ENCODE peak calls at places on chromosomes 16 and 17, in four cellular contexts. Z, L, M and U are unnamed samples.

GRCh38 chr16:71627631-71628236 is 1.8 kb downstream of the MARVELD3 start:
- DNase-seq in L (no peak), M (no peak), Z (peak), U (no peak)

GRCh38 chr16:17404903-17405691 is 65.7 kb downstream of the XYLT1 start:
- DNase-seq in M (no peak), Z (no peak), L (no peak), U (no peak)

GRCh38 chr16:57576429-57576870 is 34.0 kb downstream of the ADGRG5 start:
- DNase-seq in L (peak), Z (peak), M (peak), U (peak)

GRCh38 chr17:20244671-20245070 is 222.7 kb downstream of the LGALS9B start:
- DNase-seq in Z (no peak), M (no peak), L (no peak), U (no peak)

GRCh38 chr16:31331141-31331764 is 23.7 kb upstream of the ITGAX start:
- DNase-seq in L (no peak), Z (no peak), M (no peak), U (no peak)

GRCh38 chr17:33976816-33977215 is 278.3 kb upstream of the CCL2 start:
- DNase-seq in Z (no peak), M (no peak), L (no peak), U (no peak)

GRCh38 chr16:56950881-56951771 is 10.6 kb upstream of the CETP start:
- DNase-seq in M (peak), Z (peak), L (peak), U (peak)

GRCh38 chr17:10775058-10775457 is 28.8 kb downstream of the TMEM238L start:
- DNase-seq in M (no peak), Z (no peak), L (no peak), U (no peak)

GRCh38 chr17:72244942-72245341 is 124.1 kb downstream of the SOX9 start:
- DNase-seq in L (no peak), Z (no peak), M (no peak), U (no peak)

GRCh38 chr17:30212750-30213149 is 22.7 kb downstream of the SLC6A4 start:
- DNase-seq in Z (no peak), L (no peak), M (no peak), U (no peak)

GRCh38 chr17:59842901-59843652 is 49.7 kb downstream of the TUBD1 start:
- DNase-seq in L (peak), Z (peak), M (peak), U (peak)

GRCh38 chr17:48543854-48544355 is 1.0 kb downstream of the HOXB2 start:
- DNase-seq in L (no peak), M (no peak), Z (no peak), U (no peak)

GRCh38 chr16:3094289-3095027 is 4.6 kb downstream of the ZSCAN10 start:
- DNase-seq in Z (peak), L (peak), M (no peak), U (peak)

GRCh38 chr17:1643293-1643998 is 2.1 kb downstream of the SCARF1 start:
- DNase-seq in M (peak), L (no peak), Z (no peak), U (no peak)

GRCh38 chr16:4460936-4461249 is 13.5 kb downstream of the NMRAL1 start:
- DNase-seq in M (no peak), Z (no peak), L (no peak), U (no peak)

GRCh38 chr17:6574689-6575595 is 18.6 kb upstream of the PITPNM3 start:
- DNase-seq in L (peak), Z (peak), M (no peak), U (no peak)

GRCh38 chr16:70433456-70434103 is 5.3 kb downstream of the ST3GAL2 start:
- DNase-seq in M (no peak), Z (peak), L (peak), U (no peak)

GRCh38 chr17:48593126-48593829 is at the start of gene HOXB5:
- DNase-seq in L (no peak), M (no peak), Z (no peak), U (no peak)

GRCh38 chr17:42680331-42680808 is 1.3 kb downstream of the CCR10 start:
- DNase-seq in L (no peak), M (no peak), Z (peak), U (no peak)

GRCh38 chr17:18951941-18952842 is at the start of gene SLC5A10:
- DNase-seq in M (peak), L (no peak), Z (no peak), U (peak)

GRCh38 chr16:11560701-11561439 is 25.8 kb downstream of the LITAF start:
- DNase-seq in L (peak), M (no peak), Z (no peak), U (no peak)

GRCh38 chr17:17484451-17484899 is 7.7 kb downstream of the MED9 start:
- DNase-seq in Z (no peak), M (no peak), L (no peak), U (no peak)

GRCh38 chr16:74743668-74744299 is 30.8 kb downstream of the FA2H start:
- DNase-seq in M (peak), L (no peak), Z (peak), U (peak)

GRCh38 chr16:68744744-68745280 is 7.7 kb downstream of the CDH1 start:
- DNase-seq in Z (no peak), L (no peak), M (peak), U (peak)

GRCh38 chr17:50620848-50621247 is 13.8 kb upstream of the ABCC3 start:
- DNase-seq in M (no peak), Z (peak), L (no peak), U (no peak)

GRCh38 chr17:59830007-59830630 is 62.6 kb downstream of the TUBD1 start:
- DNase-seq in L (peak), M (no peak), Z (no peak), U (no peak)

GRCh38 chr17:79557724-79558572 is 52.9 kb downstream of the RBFOX3 start:
- DNase-seq in M (no peak), Z (no peak), L (no peak), U (no peak)

GRCh38 chr17:10285896-10286295 is 86.9 kb downstream of the MYH13 start:
- DNase-seq in Z (no peak), L (no peak), M (no peak), U (no peak)

GRCh38 chr16:56600398-56600999 is 7.9 kb upstream of the MT2A start:
- DNase-seq in L (peak), M (peak), Z (peak), U (peak)

GRCh38 chr16:11781773-11782172 is 15.3 kb downstream of the ZC3H7A start:
- DNase-seq in M (no peak), L (peak), Z (no peak), U (no peak)

GRCh38 chr17:50661795-50662391 is 27.2 kb downstream of the ABCC3 start:
- DNase-seq in M (peak), L (peak), Z (peak), U (peak)

GRCh38 chr17:65953316-65954147 is 238.4 kb downstream of the CEP112 start:
- DNase-seq in M (no peak), Z (no peak), L (no peak), U (peak)
- TF ChIP-seq MYC in M (no peak), Z (no peak), L (no peak), U (no peak)

DNA sequence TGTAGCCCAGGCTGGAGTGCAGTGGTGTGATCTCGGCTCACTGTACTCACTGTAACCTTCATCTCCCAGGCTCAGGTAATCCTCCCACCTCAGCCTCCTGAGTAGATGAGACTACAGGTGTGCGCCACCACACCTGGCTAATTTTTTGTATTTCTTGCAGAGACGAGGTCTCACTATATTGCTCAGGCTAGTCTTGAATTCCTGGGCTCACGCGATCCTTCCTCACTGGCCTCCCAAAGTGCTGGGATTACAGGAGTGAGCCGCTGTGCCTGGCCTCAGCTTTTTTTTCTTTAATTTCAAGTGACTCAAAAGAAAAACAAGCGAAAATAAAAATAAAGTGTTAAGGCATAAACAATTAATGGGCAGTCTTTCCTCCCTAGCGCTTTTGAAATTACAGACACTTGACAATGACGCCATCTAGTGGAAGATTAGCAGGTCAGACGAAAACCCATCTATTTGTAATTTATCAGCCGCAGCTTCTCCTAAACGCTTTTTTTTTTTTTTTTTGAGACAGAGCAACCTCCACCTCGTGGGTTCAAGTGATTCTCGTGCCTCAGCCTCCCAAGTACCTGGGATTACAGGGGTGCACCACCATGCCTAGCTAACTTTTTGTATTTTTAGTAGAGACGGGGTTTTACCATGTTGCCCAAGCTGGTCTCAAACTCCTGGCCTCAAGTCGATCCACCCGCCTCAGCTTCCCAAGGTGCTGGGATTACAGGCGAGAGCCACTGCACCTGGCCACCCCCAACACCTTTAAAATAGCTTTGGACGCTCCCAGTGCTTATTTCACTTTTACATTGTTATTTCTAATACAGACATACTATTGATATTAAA is 28.1 kb upstream of the PECAM1 start:
- DNase-seq in L (peak), Z (peak), M (peak), U (peak)
- TF ChIP-seq JUN in L (no peak), Z (no peak), M (no peak), U (peak)

DNA sequence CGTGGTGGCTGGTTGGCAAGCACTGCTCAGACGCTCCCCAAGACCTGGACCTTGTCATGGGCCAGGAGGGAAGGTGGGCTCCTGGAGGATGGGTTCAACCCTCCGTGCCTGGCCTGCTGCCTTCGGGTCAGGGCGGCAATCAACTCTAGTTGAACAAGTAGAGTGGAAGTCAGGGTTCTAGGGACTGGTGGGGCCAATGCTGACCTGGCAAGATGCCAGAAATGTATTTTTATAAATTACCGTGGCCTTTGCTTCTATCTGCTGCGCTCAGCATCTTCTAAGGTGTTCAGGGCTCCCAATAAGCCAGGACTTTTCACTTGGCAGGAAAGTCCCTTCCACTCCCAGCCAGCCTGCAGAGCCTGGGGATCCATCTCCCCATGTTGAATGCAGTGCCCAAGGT is 207.1 kb upstream of the N4BP1 start:
- DNase-seq in L (no peak), M (no peak), Z (no peak), U (no peak)
- TF ChIP-seq MYC in L (no peak), M (no peak), Z (no peak), U (no peak)

GRCh38 chr17:27321372-27321771 is 27.5 kb downstream of the WSB1 start:
- DNase-seq in Z (no peak), L (no peak), M (no peak), U (no peak)

GRCh38 chr17:27318633-27319032 is 24.7 kb downstream of the WSB1 start:
- DNase-seq in Z (no peak), L (no peak), M (no peak), U (no peak)

GRCh38 chr17:27320222-27320560 is 26.3 kb downstream of the WSB1 start:
- DNase-seq in M (no peak), Z (no peak), L (no peak), U (no peak)

GRCh38 chr17:27318228-27318627 is 24.3 kb downstream of the WSB1 start:
- DNase-seq in Z (no peak), L (no peak), M (no peak), U (no peak)

DNA sequence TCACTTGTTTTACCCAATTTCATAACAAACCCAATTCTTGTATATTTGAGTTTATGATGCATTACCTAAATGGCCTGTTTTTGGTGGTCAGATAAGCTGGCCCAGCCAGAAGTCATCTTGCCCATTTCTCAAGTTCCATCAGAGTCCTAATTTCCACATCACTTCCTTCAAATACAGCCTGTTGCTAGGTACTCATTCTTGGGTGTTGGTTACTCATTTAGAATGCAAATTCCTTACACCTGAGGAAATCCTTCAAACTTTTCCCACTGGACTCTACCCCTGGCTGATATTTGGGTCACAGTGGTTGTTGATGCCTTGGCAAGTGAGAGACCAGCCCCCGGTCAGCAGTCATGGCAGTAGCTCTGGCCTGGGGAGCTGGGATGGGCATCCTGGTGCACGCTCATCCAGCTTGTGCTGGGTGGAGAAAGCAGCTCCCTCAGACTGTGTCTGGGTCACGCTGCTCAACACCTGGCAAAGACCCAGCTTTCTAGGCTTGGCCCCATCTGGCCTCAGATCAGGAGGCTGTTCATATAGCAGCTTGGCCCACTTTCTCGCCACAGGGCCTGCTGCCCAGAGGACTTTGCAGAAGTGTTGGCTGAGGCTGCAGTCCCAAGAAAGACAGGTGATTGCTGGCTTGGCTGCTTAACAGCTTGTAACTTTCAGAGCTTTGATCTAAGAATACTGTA is 25.8 kb downstream of the WSB1 start:
- DNase-seq in Z (no peak), L (peak), M (no peak), U (no peak)
- TF ChIP-seq JUN in Z (no peak), L (no peak), M (no peak), U (no peak)

GRCh38 chr17:8487130-8487645 is 51.5 kb downstream of the NDEL1 start:
- DNase-seq in M (no peak), L (no peak), Z (no peak), U (no peak)

GRCh38 chr17:8488491-8488890 is 52.8 kb downstream of the NDEL1 start:
- DNase-seq in L (no peak), Z (no peak), M (no peak), U (no peak)

GRCh38 chr17:8489841-8490240 is 54.2 kb downstream of the NDEL1 start:
- DNase-seq in Z (no peak), M (no peak), L (no peak), U (no peak)

GRCh38 chr17:8490256-8491023 is 54.8 kb downstream of the NDEL1 start:
- DNase-seq in M (no peak), L (no peak), Z (no peak), U (no peak)

GRCh38 chr17:8488931-8489330 is 53.2 kb downstream of the NDEL1 start:
- DNase-seq in L (peak), M (no peak), Z (no peak), U (no peak)
- TF ChIP-seq MYC in L (no peak), M (no peak), Z (no peak), U (no peak)

GRCh38 chr17:2958706-2959222 is 104.6 kb downstream of the OR1D5 start:
- DNase-seq in L (no peak), Z (no peak), M (no peak), U (no peak)
- TF ChIP-seq JUN in L (no peak), Z (no peak), M (no peak), U (no peak)

GRCh38 chr16:2070576-2071453 is 23.0 kb downstream of the TSC2 start:
- DNase-seq in L (no peak), Z (no peak), M (no peak), U (no peak)
- TF ChIP-seq MYC in L (no peak), Z (no peak), M (no peak), U (no peak)